ENCODE peak calls at places on chromosomes 3 and 15, in six cellular contexts. T is right cardiac atrium, X is heart left ventricle, W is RPMI8226, G is Peyer's patch, Y is AG10803. D is an unnamed sample.

GRCh38 chr15:51751687-51752683 is 588 bp downstream of the TMOD2 start:
- DNase-seq in W (peak; percentile 53), T (no peak), G (peak; percentile 53), X (peak; percentile 36), Y (no peak), D (peak; percentile 43)

GRCh38 chr3:16249336-16249735 is 15.4 kb downstream of the DPH3 start:
- DNase-seq in W (peak; percentile 46), X (no peak), G (no peak), T (no peak), Y (no peak), D (no peak)

GRCh38 chr3:74287557-74287956 is 326.9 kb downstream of the CNTN3 start:
- DNase-seq in Y (peak; percentile 30), T (no peak), W (no peak), X (no peak), G (no peak), D (no peak)

GRCh38 chr3:14680716-14681115 is 5.8 kb downstream of the C3orf20 start:
- DNase-seq in T (peak; percentile 69), W (no peak), Y (no peak), X (no peak), G (no peak), D (peak; percentile 40)

GRCh38 chr3:156561533-156561932 is 6.6 kb upstream of the SSR3 start:
- DNase-seq in T (no peak), X (no peak), Y (no peak), W (no peak), G (no peak), D (no peak)

GRCh38 chr15:96331942-96332853 is 1.7 kb downstream of the NR2F2 start:
- DNase-seq in G (no peak), Y (peak; percentile 62), W (no peak), X (no peak), T (peak; percentile 37), D (peak; percentile 67)

GRCh38 chr15:54772663-54773062 is 424.1 kb downstream of the RSL24D1 start:
- DNase-seq in W (no peak), T (no peak), X (no peak), Y (no peak), G (no peak), D (no peak)

GRCh38 chr3:8529197-8529637 is 27.6 kb downstream of the LMCD1 start:
- DNase-seq in T (peak; percentile 46), G (no peak), X (peak; percentile 35), W (no peak), Y (peak; percentile 64), D (no peak)

GRCh38 chr3:76038949-76039348 is 253.6 kb upstream of the ZNF717 start:
- DNase-seq in T (no peak), X (no peak), G (no peak), W (no peak), Y (no peak), D (no peak)

D was measured in adrenal gland.